ENCODE peak calls at places on chromosome 15, in four cellular contexts. B is HFFc6, P is epithelial cell of esophagus, I is left lung. J is an unnamed sample.

GRCh38 chr15:79003896-79004295 is 59.0 kb upstream of the CTSH start:
- DNase-seq in B (no peak), P (no peak), I (no peak), J (no peak)

GRCh38 chr15:82611348-82611747 is 35.8 kb downstream of the CPEB1 start:
- DNase-seq in B (no peak), P (no peak), I (no peak), J (no peak)

GRCh38 chr15:78051622-78052405 is 25.7 kb downstream of the TBC1D2B start:
- DNase-seq in B (no peak), P (no peak), I (peak), J (no peak)

GRCh38 chr15:33201376-33202189 is 7.1 kb upstream of the FMN1 start:
- DNase-seq in B (peak), P (peak), I (peak), J (peak)

GRCh38 chr15:56757884-56758283 is 24.6 kb upstream of the ZNF280D start:
- DNase-seq in B (no peak), P (no peak), I (no peak), J (no peak)

GRCh38 chr15:63357657-63358161 is 23.9 kb downstream of the CA12 start:
- DNase-seq in B (no peak), P (no peak), I (no peak), J (no peak)

GRCh38 chr15:80176443-80176842 is 23.6 kb downstream of the FAH start:
- DNase-seq in B (no peak), P (no peak), I (no peak), J (peak)

GRCh38 chr15:82300883-82301282 is 38.3 kb downstream of the SAXO2 start:
- DNase-seq in B (no peak), P (no peak), I (no peak), J (no peak)

GRCh38 chr15:29518442-29518841 is 248.8 kb upstream of the NSMCE3 start:
- DNase-seq in B (no peak), P (no peak), I (no peak), J (no peak)

GRCh38 chr15:90294601-90295269 is 29.3 kb downstream of the NGRN start:
- DNase-seq in B (no peak), P (no peak), I (no peak), J (no peak)

GRCh38 chr15:40091861-40092415 is 16.7 kb downstream of the BMF start:
- DNase-seq in B (no peak), P (no peak), I (no peak), J (peak)

DNA sequence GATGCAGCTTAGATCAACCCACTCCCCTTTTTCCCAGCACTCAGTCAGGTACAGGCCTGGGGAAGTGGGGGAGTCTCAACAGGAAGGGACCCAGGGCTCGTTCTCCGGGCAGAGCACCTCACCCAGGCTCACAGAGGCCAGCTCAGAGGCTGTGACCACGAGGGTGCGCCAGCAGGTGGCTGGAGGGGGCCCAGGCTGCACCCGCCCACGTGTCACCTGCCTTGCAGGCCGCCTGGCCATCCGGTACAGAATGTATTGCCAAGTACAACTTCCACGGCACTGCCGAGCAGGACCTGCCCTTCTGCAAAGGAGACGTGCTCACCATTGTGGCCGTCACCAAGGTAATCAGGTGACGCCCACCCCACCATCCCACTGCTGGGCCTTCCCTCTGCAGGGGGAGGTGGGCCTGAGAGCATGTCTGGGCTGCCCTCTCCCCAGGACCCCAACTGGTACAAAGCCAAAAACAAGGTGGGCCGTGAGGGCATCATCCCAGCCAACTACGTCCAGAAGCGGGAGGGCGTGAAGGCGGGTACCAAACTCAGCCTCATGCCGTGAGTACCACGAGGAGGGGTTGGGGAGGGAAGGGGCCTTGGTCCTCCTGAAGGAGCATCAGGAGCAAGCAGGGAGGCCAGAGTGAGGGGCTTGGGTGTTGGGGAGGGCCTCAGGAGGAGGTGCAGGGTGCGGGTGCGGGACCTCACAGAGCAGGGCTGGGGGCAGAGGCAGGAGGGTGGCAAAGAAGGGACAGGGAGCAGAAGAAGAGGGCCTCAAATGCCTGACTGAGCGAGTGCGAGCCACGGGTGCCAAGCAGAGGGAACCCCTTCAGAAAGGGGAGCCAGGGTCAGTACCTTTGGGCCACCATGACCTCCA is 14.0 kb upstream of the LMAN1L start:
- DNase-seq in B (no peak), P (no peak), I (no peak), J (no peak)
- TF ChIP-seq CTCF in B (no peak), P (no peak), I (no peak), J (no peak)

DNA sequence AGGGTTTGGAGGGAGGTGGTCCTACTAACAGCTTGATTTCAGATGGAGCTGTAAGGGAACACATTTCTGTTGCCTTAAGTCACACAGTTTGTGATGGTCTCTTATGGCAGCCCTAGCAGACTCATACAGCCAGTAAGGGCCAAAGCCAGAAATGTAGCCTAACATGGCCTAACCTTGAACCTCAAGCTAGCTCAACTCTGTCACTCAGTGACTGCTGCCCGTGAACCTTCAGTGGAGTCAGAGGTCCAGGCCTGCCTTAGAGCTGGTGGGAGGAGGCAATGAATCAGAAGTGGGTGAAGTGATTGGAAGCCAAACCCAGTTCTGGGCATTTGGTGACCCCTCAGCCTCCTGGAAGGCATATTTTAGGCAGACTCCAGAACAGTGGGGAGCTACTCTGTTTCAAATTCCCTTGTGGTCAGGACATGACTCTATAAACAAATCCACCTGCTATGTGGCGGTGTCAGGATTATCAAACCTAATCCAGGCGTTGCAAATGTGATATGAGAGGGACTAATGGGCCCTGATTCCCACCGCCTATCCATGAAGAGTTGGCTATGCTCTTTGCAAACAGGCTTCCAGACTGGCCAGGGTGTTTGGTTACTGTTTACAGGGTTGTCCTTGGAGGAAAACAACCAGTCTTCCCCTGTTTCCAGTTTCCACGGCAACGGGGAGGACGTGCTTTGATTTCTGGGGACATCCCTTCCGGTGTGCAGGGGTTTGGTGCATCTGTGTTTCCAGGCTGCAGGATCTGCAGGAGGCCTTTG is 105.9 kb upstream of the AGBL1 start:
- DNase-seq in B (no peak), P (no peak), I (no peak), J (no peak)
- TF ChIP-seq CTCF in B (no peak), P (no peak), I (no peak), J (no peak)

GRCh38 chr15:27244047-27244446 is 273.1 kb downstream of the GABRG3 start:
- DNase-seq in B (no peak), P (no peak), I (no peak), J (no peak)

GRCh38 chr15:27249046-27249722 is 278.2 kb downstream of the GABRG3 start:
- DNase-seq in B (no peak), P (no peak), I (no peak), J (no peak)

GRCh38 chr15:27250223-27250622 is 279.2 kb downstream of the GABRG3 start:
- DNase-seq in B (no peak), P (no peak), I (no peak), J (no peak)

GRCh38 chr15:27249723-27250160 is 278.8 kb downstream of the GABRG3 start:
- DNase-seq in B (no peak), P (no peak), I (no peak), J (no peak)

GRCh38 chr15:27248251-27248650 is 277.3 kb downstream of the GABRG3 start:
- DNase-seq in B (no peak), P (no peak), I (no peak), J (no peak)
- TF ChIP-seq CTCF in B (no peak), P (no peak), I (no peak), J (no peak)

GRCh38 chr15:69561071-69561784 is 108.6 kb downstream of the RPLP1 start:
- DNase-seq in B (no peak), P (no peak), I (no peak), J (no peak)

GRCh38 chr15:69557340-69558137 is 104.9 kb downstream of the RPLP1 start:
- DNase-seq in B (peak), P (peak), I (peak), J (no peak)

GRCh38 chr15:69558138-69558409 is 105.5 kb downstream of the RPLP1 start:
- DNase-seq in B (no peak), P (no peak), I (no peak), J (no peak)

GRCh38 chr15:69562097-69562496 is 109.5 kb downstream of the RPLP1 start:
- DNase-seq in B (no peak), P (no peak), I (no peak), J (no peak)

DNA sequence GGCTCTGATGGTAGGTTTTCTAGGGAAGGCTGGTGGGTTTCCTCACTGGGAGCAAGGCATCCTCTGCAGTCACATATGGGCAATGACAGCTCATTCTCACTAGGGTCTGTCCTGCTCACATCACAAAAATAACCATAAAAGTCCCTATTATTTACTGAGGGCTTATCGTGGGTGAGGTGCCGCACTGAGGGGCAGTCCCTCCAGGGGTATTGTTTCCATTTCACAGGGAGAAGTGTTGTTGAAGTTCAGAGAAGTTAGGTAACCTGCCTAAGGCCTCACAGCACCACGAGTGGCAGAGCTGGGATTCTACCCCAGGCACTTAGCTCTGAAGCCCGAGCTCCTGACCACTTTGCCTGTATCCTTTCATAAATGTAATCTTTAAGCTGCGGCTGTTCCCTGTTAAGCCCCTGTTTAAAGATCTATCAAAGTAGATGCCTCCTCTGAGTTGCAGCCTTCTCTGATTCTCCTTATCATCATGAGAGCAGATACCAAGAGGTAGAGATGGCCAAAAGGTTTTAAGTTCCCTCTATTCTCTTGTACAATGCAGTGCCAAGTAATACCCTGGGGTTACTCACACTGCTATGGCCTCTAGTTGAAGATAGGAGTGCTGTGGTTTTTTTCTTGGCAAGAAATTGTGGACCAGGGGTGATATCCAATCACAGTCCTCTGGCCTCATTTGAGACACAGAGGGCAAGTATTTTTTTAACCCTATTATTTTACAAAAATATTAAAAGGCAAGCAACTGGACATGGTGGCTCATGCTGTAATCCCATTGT is 107.0 kb downstream of the RPLP1 start:
- DNase-seq in B (no peak), P (no peak), I (no peak), J (no peak)
- TF ChIP-seq CTCF in B (no peak), P (peak), I (no peak), J (no peak)

GRCh38 chr15:58771621-58772235 is 626 bp downstream of the MINDY2 start:
- DNase-seq in B (peak), P (peak), I (peak), J (peak)

GRCh38 chr15:58770857-58771620 is at the start of gene MINDY2:
- DNase-seq in B (peak), P (peak), I (peak), J (peak)

GRCh38 chr15:58766290-58766689 is 4.8 kb upstream of the MINDY2 start:
- DNase-seq in B (no peak), P (peak), I (no peak), J (no peak)

GRCh38 chr15:58773024-58773423 is 1.9 kb downstream of the MINDY2 start:
- DNase-seq in B (no peak), P (peak), I (no peak), J (no peak)

GRCh38 chr15:58770519-58770856 is 614 bp upstream of the MINDY2 start:
- DNase-seq in B (peak), P (peak), I (no peak), J (no peak)
- TF ChIP-seq CTCF in B (peak), P (no peak), I (no peak), J (peak)

DNA sequence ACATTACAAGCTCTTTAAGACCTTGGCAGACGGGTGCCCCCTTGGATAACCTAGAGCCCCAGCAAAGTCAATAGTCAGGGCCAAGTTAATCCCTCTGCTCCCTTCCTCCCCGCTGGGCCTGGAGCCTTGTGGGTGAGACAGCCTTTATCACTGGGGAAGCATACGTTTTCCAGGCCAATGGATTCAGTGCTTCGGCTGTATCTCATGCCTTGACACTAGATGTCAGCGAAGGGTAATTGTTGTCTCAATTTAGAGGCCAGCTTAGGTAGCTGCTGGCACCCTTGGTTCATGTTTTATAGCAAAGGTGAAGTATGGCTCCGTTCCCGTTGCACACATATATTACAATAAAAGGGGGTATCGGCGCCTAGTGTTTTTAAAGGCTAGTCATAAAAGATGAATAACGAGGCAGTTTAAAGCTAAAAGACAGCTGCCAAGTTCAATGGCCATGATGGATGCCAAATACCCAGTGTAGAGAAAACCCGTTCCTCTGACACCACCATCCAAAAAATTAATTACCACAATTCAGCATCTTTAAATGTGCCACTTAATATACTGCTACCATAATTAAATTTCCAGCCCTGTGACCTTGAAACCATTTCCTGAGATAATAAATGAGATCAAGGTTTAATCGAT is 52.3 kb upstream of the BNIP2 start:
- DNase-seq in B (no peak), P (peak), I (no peak), J (no peak)
- TF ChIP-seq CTCF in B (peak), P (peak), I (no peak), J (no peak)

J was measured in breast epithelium.